ENCODE peak calls at places on chromosomes 12 and 14, in eight cellular contexts. Z is MM.1S, N is PC-3, V is astrocyte, W is PC-9, G is OCI-LY7, Y is HCT116, K is GM23338. X is an unnamed sample.

GRCh38 chr12:56709759-56710376 is 15.2 kb downstream of the NACA start:
- DNase-seq in Z (no peak), G (no peak), W (no peak), V (no peak), K (peak; percentile 12), N (no peak), Y (no peak), X (no peak)

GRCh38 chr14:94173471-94173884 is 644 bp upstream of the PPP4R4 start:
- DNase-seq in V (no peak), N (no peak), W (no peak), K (peak; percentile 40), Z (no peak), Y (no peak), G (no peak), X (no peak)

GRCh38 chr12:80470403-80470802 is 26.4 kb downstream of the PTPRQ start:
- DNase-seq in V (no peak), K (peak; percentile 52), W (no peak), G (no peak), Y (no peak), Z (no peak), N (no peak), X (no peak)

GRCh38 chr14:57362356-57362755 is 28.0 kb upstream of the NAA30 start:
- DNase-seq in V (peak; percentile 27), Y (no peak), W (peak; percentile 16), N (peak; percentile 45), G (no peak), K (no peak), Z (no peak), X (no peak)

GRCh38 chr12:112243255-112243965 is 118.0 kb downstream of the TRAFD1 start:
- DNase-seq in N (no peak), Z (no peak), W (no peak), G (no peak), K (no peak), Y (no peak), V (no peak), X (no peak)

GRCh38 chr14:35339761-35340406 is 47.7 kb downstream of the PSMA6 start:
- DNase-seq in V (no peak), K (no peak), G (peak; percentile 58), W (no peak), N (no peak), Z (no peak), Y (no peak), X (no peak)

GRCh38 chr14:79587194-79587593 is 624.1 kb downstream of the DIO2 start:
- DNase-seq in W (no peak), Z (no peak), V (no peak), K (no peak), Y (no peak), G (no peak), N (no peak), X (no peak)

GRCh38 chr12:16307843-16308475 is 30.5 kb upstream of the SLC15A5 start:
- DNase-seq in K (no peak), G (no peak), V (no peak), W (no peak), N (no peak), Z (no peak), Y (no peak), X (no peak)

GRCh38 chr14:94536836-94537235 is 24.4 kb upstream of the SERPINA4 start:
- DNase-seq in G (peak; percentile 37), N (peak; percentile 5), K (peak; percentile 47), Z (no peak), Y (peak; percentile 74), V (no peak), W (no peak), X (no peak)

GRCh38 chr12:25249951-25250738 is 584 bp downstream of the KRAS start:
- DNase-seq in Y (no peak), V (no peak), K (peak; percentile 61), W (peak; percentile 46), G (peak; percentile 67), Z (peak; percentile 84), N (no peak), X (peak; percentile 81)

GRCh38 chr12:6074979-6075585 is 49.4 kb downstream of the VWF start:
- DNase-seq in Y (no peak), W (no peak), N (no peak), V (no peak), G (no peak), Z (peak; percentile 20), K (peak; percentile 52), X (peak; percentile 73)

GRCh38 chr12:105920161-105920684 is 218.5 kb downstream of the NUAK1 start:
- DNase-seq in W (no peak), Y (no peak), G (no peak), N (no peak), V (peak; percentile 49), K (no peak), Z (no peak), X (no peak)

GRCh38 chr12:91893476-91893875 is 252.2 kb downstream of the BTG1 start:
- DNase-seq in N (peak; percentile 63), Y (no peak), V (no peak), G (no peak), K (no peak), Z (no peak), W (peak; percentile 18), X (no peak)

GRCh38 chr12:5513406-5513805 is 81.5 kb downstream of the NTF3 start:
- DNase-seq in Y (no peak), V (no peak), N (no peak), W (no peak), Z (no peak), G (no peak), K (no peak), X (no peak)

GRCh38 chr14:61530296-61530695 is 165.0 kb upstream of the HIF1A start:
- DNase-seq in N (no peak), K (no peak), G (no peak), Y (no peak), V (no peak), W (no peak), Z (no peak), X (no peak)

GRCh38 chr12:95218852-95219171 is 1.2 kb downstream of the VEZT start:
- DNase-seq in G (peak; percentile 74), W (no peak), Z (peak; percentile 36), Y (no peak), N (peak; percentile 22), V (no peak), K (peak; percentile 37), X (peak; percentile 51)

GRCh38 chr14:70811065-70811464 is 1.8 kb upstream of the MAP3K9 start:
- DNase-seq in W (no peak), V (no peak), Y (no peak), K (no peak), N (peak; percentile 58), Z (no peak), G (no peak), X (no peak)

GRCh38 chr12:46124848-46125619 is 134.7 kb upstream of the SCAF11 start:
- DNase-seq in V (peak; percentile 71), G (peak; percentile 84), K (peak; percentile 80), Z (peak; percentile 79), Y (peak; percentile 80), N (peak; percentile 80), W (peak; percentile 36), X (peak; percentile 63)

DNA sequence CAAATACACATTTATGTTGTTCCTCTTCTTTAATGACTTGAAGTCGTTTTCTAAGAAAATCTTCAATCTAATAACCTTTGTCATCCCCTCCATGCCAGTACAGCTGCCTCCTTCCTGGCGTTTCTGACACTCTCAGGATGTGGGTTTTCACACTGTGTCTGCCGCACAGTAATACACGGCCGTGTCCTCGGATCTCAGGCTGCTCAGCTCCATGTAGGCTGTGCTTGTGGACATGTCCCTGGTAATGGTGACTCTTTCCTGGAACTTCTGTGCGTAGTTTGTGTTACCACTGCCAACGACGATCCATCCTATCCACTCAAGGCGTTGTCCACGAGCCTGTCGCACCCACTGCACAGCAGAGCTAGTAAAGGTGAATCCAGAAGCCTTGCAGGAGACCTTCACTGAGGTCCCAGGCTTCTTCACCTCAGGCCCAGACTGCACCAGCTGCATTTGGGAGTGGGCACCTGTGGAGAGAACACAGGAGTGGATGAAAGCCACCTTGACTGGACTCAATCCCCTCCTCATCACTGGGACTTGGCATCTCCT is 1095.9 kb downstream of the TMEM121 start:
- DNase-seq in V (no peak), Z (no peak), K (no peak), N (no peak), G (no peak), Y (no peak), W (no peak), X (no peak)
- H4K20me1 ChIP-seq in V (no peaks in the 10 kb centered on the region), Z (no peaks in the 10 kb centered on the region), K (no peaks in the 10 kb centered on the region), N (no peaks in the 10 kb centered on the region), G (no peaks in the 10 kb centered on the region), Y (no peaks in the 10 kb centered on the region), W (peaks cover 3% of the 10 kb centered on the region), X (no peaks in the 10 kb centered on the region)

GRCh38 chr12:58794859-58795258 is 125.4 kb downstream of the LRIG3 start:
- DNase-seq in Z (peak; percentile 36), V (no peak), Y (no peak), G (no peak), W (no peak), N (no peak), K (no peak), X (no peak)

GRCh38 chr12:58795825-58796224 is 124.5 kb downstream of the LRIG3 start:
- DNase-seq in G (no peak), W (no peak), Z (no peak), V (no peak), Y (no peak), N (no peak), K (no peak), X (no peak)
- H3K4me3 ChIP-seq in G (no peak overlapping the region), W (no peak overlapping the region), Z (no peak overlapping the region), V (no peak overlapping the region), Y (no peak overlapping the region), N (no peak overlapping the region), K (no peak overlapping the region), X (no peak overlapping the region)

DNA sequence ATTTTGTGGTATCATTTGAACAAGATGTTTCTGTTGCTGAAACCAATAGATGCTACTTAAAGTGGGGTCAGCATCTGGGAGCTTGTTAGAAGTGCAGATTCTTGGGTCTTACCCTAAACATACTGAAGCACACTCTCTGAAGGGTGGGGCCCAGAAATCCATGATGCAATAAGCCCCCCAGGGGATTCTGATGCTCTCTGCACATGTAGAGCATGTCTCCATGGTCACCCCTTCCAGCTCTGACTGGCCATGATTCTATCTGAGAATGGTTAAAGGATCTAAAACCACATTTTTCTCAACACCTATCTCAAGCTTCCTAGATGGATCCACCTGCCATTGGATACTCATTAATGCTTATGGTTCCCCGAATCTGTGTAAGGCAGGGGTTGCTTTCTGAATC is 20.4 kb downstream of the JDP2 start:
- DNase-seq in Y (no peak), W (no peak), V (no peak), Z (no peak), G (no peak), K (no peak), N (no peak), X (no peak)
- H4K20me1 ChIP-seq in Y (no peaks in the 10 kb centered on the region), W (no peaks in the 10 kb centered on the region), V (peaks cover 19% of the 10 kb centered on the region), Z (no peaks in the 10 kb centered on the region), G (no peaks in the 10 kb centered on the region), K (peaks cover 6% of the 10 kb centered on the region), N (no peaks in the 10 kb centered on the region), X (peaks cover 21% of the 10 kb centered on the region)

GRCh38 chr14:65032319-65032718 is 45.6 kb downstream of the FNTB start:
- DNase-seq in Z (no peak), Y (no peak), W (no peak), K (no peak), N (no peak), V (no peak), G (no peak), X (no peak)
- H3K4me3 ChIP-seq in Z (no peak overlapping the region), Y (no peak overlapping the region), W (no peak overlapping the region), K (no peak overlapping the region), N (no peak overlapping the region), V (no peak overlapping the region), G (no peak overlapping the region), X (no peak overlapping the region)

X was measured in osteoblast.